ENCODE peak calls at places on chromosomes 6 and 20, in ten cellular contexts. F is naive thymus-derived CD4-positive, alpha-beta T cell; G is HCT116; X is GM23338; C is aorta; A is brain microvascular endothelial cell; O is WERI-Rb-1; N is tibial nerve; I is SJSA1; T is body of pancreas. Z is an unnamed sample.
A peak's percentile ranks its signal among the peaks of the same experiment; 100 is the strongest.

GRCh38 chr20:46810442-46811327 is 84.0 kb upstream of the EYA2 start:
- DNase-seq in A (no peak), C (no peak), T (no peak), N (no peak), F (no peak), I (peak; percentile 31), G (no peak), X (peak; percentile 18), O (no peak), Z (no peak)

GRCh38 chr6:32168350-32168749 is 4.0 kb downstream of the EGFL8 start:
- DNase-seq in O (no peak), G (no peak), A (no peak), T (no peak), N (no peak), I (no peak), C (peak; percentile 39), F (no peak), X (no peak), Z (no peak)

GRCh38 chr6:165689699-165690098 is 26.7 kb upstream of the PDE10A start:
- DNase-seq in X (no peak), G (no peak), F (no peak), N (no peak), C (no peak), A (peak; percentile 79), T (no peak), O (no peak), I (no peak), Z (no peak)

GRCh38 chr20:19981091-19981490 is 36.1 kb upstream of the NAA20 start:
- DNase-seq in F (no peak), X (no peak), A (no peak), N (no peak), I (no peak), O (no peak), T (peak; percentile 42), C (no peak), G (peak; percentile 45), Z (no peak)

GRCh38 chr6:63644668-63645326 is 9.2 kb downstream of the PHF3 start:
- DNase-seq in G (no peak), I (no peak), F (no peak), O (no peak), N (no peak), T (no peak), C (no peak), A (no peak), X (no peak), Z (no peak)

GRCh38 chr6:41846666-41847237 is 48.4 kb downstream of the USP49 start:
- DNase-seq in G (peak; percentile 68), X (peak; percentile 81), O (peak; percentile 89), A (peak; percentile 93), N (no peak), I (peak; percentile 78), C (no peak), F (peak; percentile 43), T (peak; percentile 72), Z (no peak)

GRCh38 chr6:17928514-17929430 is 58.7 kb downstream of the KIF13A start:
- DNase-seq in F (no peak), A (no peak), I (no peak), C (no peak), O (no peak), G (no peak), X (no peak), N (no peak), T (no peak), Z (no peak)

GRCh38 chr6:97113170-97113569 is 169.8 kb downstream of the MMS22L start:
- DNase-seq in O (no peak), N (no peak), X (no peak), C (no peak), I (no peak), A (no peak), T (no peak), F (no peak), G (no peak), Z (no peak)

GRCh38 chr20:54025166-54025835 is 45.1 kb downstream of the BCAS1 start:
- DNase-seq in O (no peak), X (peak; percentile 11), I (no peak), G (no peak), C (no peak), N (no peak), A (no peak), T (no peak), F (no peak), Z (no peak)

GRCh38 chr6:31585531-31585930 is 546 bp upstream of the LST1 start:
- DNase-seq in N (no peak), G (peak; percentile 26), F (peak; percentile 49), T (no peak), C (no peak), I (no peak), X (peak; percentile 81), A (no peak), O (peak; percentile 52), Z (no peak)

GRCh38 chr6:95364016-95364604 is 213.2 kb upstream of the MANEA start:
- DNase-seq in T (no peak), I (no peak), F (no peak), G (peak; percentile 8), X (peak; percentile 69), C (no peak), A (no peak), O (no peak), N (no peak), Z (no peak)

GRCh38 chr6:25263602-25264001 is 15.6 kb upstream of the CARMIL1 start:
- DNase-seq in C (no peak), A (peak; percentile 78), X (no peak), G (no peak), I (no peak), O (no peak), N (no peak), T (no peak), F (no peak), Z (no peak)

GRCh38 chr6:43078651-43079050 is 2.5 kb downstream of the PTK7 start:
- DNase-seq in O (no peak), X (no peak), N (no peak), T (no peak), G (no peak), F (no peak), A (peak; percentile 32), C (no peak), I (no peak), Z (no peak)

GRCh38 chr6:142075516-142076101 is 57.1 kb upstream of the GJE1 start:
- DNase-seq in C (no peak), A (no peak), O (no peak), X (no peak), F (no peak), T (no peak), G (no peak), I (no peak), N (no peak), Z (no peak)

GRCh38 chr20:25299801-25300200 is 51.9 kb downstream of the PYGB start:
- DNase-seq in N (no peak), C (no peak), A (peak; percentile 37), O (no peak), G (no peak), X (no peak), I (no peak), F (no peak), T (no peak), Z (no peak)

GRCh38 chr20:35660122-35660937 is 4.4 kb downstream of the CPNE1 start:
- DNase-seq in I (no peak), N (no peak), F (no peak), T (no peak), A (no peak), C (no peak), G (no peak), X (no peak), O (no peak), Z (no peak)
- H3K36me3 ChIP-seq in I (peaks cover 43% of the 10 kb centered on the region), N (no peaks in the 10 kb centered on the region), F (peaks cover 6% of the 10 kb centered on the region), T (no peaks in the 10 kb centered on the region), A (peaks cover under 1% of the 10 kb centered on the region), C (no peaks in the 10 kb centered on the region), G (no peaks in the 10 kb centered on the region), X (no peaks in the 10 kb centered on the region), O (peaks cover 27% of the 10 kb centered on the region), Z (peaks cover 4% of the 10 kb centered on the region)

DNA sequence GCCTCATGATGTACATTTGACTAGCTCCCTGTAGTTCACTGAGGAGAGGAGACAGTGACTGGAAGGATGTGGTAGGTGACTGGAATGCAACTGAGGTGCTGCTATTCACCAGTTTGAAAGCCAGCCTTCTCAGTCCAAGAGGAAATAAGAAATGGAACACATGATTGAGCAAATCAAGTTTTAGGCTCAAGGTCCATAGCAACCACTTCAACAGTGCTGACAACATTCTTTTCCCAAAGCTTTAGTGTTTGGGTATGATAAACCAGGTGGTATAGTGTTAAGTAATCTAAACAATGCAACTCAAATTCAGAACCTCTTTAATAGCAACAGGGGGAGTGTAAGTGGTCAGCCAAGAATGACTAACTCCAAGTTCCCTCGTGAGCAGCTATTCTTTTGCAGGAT is 9.2 kb downstream of the ZHX3 start:
- DNase-seq in O (no peak), A (peak; percentile 78), N (no peak), G (no peak), X (peak; percentile 27), I (no peak), C (no peak), F (no peak), T (no peak), Z (no peak)
- H3K27ac ChIP-seq in O (no peak overlapping the region), A (peak overlapping the region; percentile 77), N (no peak overlapping the region), G (no peak overlapping the region), X (no peak overlapping the region), I (peak overlapping the region; percentile 34), C (peak overlapping the region; percentile 47), F (no peak overlapping the region), T (no peak overlapping the region), Z (peak overlapping the region; percentile 62)

DNA sequence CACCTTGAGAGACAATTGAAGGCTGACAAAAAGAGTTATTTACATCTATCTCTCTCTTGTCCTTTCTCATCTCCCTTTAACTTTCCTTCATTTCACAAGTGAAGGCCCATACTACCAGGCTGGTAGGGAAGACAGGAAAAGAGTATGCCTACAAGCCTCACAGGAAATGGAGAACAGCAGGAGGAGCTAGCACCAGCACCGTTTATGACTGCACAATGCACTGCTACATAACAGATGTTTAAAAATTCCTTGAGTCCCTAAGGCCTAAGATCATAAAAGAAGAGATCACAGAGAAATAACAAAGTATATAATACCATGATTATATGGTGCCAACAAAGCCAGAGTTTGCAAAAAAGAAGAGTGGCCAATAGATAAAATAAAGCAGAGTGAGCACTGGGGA is 194.8 kb downstream of the UNC5CL start:
- DNase-seq in C (no peak), X (no peak), O (no peak), A (no peak), F (no peak), G (no peak), N (no peak), T (no peak), I (no peak), Z (no peak)
- H3K27me3 ChIP-seq in C (no peaks in the 10 kb centered on the region), X (no peaks in the 10 kb centered on the region), O (no peaks in the 10 kb centered on the region), A (no peaks in the 10 kb centered on the region), F (no peaks in the 10 kb centered on the region), G (peaks cover 58% of the 10 kb centered on the region), N (no peaks in the 10 kb centered on the region), T (no peaks in the 10 kb centered on the region), I (peaks cover 46% of the 10 kb centered on the region), Z (no peaks in the 10 kb centered on the region)

DNA sequence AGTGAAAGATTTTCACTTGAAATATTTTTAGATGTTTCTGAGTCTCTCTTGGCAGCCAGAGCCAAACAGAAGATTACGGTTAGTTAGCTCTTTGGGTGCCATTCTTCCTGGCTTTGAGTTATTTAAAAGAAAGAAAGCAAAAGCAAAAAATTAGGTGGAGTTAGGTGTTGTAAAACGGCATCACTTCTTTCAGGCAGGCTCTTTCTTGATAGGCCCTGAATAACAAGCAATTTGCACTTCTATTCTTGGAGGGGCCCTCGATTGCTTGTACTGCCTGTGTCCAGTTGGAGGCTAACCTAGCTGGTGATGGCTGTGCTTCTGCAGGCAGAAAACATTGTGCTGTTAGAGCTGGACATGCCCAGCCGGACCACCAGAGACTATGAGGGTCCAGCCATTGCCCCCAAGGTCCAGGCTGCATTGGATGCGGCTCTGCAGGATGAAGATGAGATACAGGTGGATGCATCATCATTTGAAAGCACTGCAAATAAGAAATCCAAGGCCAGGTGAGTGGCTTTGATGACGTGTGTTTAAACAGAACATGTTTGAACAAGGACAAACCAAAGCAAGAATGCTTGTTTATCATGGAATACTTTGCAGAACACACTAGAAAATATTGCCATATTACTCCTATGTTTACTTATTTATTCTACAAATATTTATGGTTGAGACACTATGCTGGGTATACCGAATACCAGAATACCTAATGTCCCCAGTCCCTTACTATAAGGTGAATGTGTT is 28.1 kb upstream of the ASXL1 start:
- DNase-seq in O (no peak), N (no peak), A (no peak), C (no peak), G (no peak), I (no peak), X (no peak), F (no peak), T (peak; percentile 37), Z (no peak)
- H3K36me3 ChIP-seq in O (peaks cover 21% of the 10 kb centered on the region), N (peaks cover 86% of the 10 kb centered on the region), A (peaks cover 14% of the 10 kb centered on the region), C (peaks cover 4% of the 10 kb centered on the region), G (peaks cover 3% of the 10 kb centered on the region), I (peaks cover 31% of the 10 kb centered on the region), X (peaks cover 24% of the 10 kb centered on the region), F (peaks cover 55% of the 10 kb centered on the region), T (no peaks in the 10 kb centered on the region), Z (peaks cover 38% of the 10 kb centered on the region)